ENCODE peak calls at places on chromosomes 3 and 15, in ten cellular contexts. One of them, this sample, is unnamed.

GRCh38 chr3:124620600-124621063 is 109.6 kb upstream of the UMPS start:
- DNase-seq in right atrium auricular region: no peak
- DNase-seq in IMR-90: peak; percentile 26
- DNase-seq in fibroblast of lung: peak; percentile 29
- DNase-seq in naive thymus-derived CD4-positive, alpha-beta T cell: no peak
- DNase-seq in HepG2: peak; percentile 96
- DNase-seq in heart right ventricle: peak; percentile 40
- DNase-seq in HCT116: no peak
- DNase-seq in GM23338: no peak
- DNase-seq in heart left ventricle: peak; percentile 35
- DNase-seq in this sample: no peak

GRCh38 chr3:125240496-125240895 is 27.9 kb upstream of the SLC12A8 start:
- DNase-seq in heart left ventricle: no peak
- DNase-seq in HCT116: no peak
- DNase-seq in fibroblast of lung: peak; percentile 52
- DNase-seq in naive thymus-derived CD4-positive, alpha-beta T cell: no peak
- DNase-seq in heart right ventricle: no peak
- DNase-seq in IMR-90: peak; percentile 35
- DNase-seq in GM23338: no peak
- DNase-seq in HepG2: no peak
- DNase-seq in right atrium auricular region: no peak
- DNase-seq in this sample: no peak

GRCh38 chr3:119675188-119675874 is 1.9 kb downstream of the COX17 start:
- DNase-seq in IMR-90: no peak
- DNase-seq in HCT116: no peak
- DNase-seq in fibroblast of lung: no peak
- DNase-seq in HepG2: no peak
- DNase-seq in right atrium auricular region: no peak
- DNase-seq in heart right ventricle: no peak
- DNase-seq in heart left ventricle: no peak
- DNase-seq in naive thymus-derived CD4-positive, alpha-beta T cell: no peak
- DNase-seq in GM23338: no peak
- DNase-seq in this sample: no peak

GRCh38 chr15:83612226-83612625 is 41.7 kb upstream of the ADAMTSL3 start:
- DNase-seq in heart left ventricle: peak; percentile 28
- DNase-seq in HepG2: no peak
- DNase-seq in IMR-90: no peak
- DNase-seq in fibroblast of lung: no peak
- DNase-seq in naive thymus-derived CD4-positive, alpha-beta T cell: no peak
- DNase-seq in HCT116: no peak
- DNase-seq in right atrium auricular region: no peak
- DNase-seq in heart right ventricle: no peak
- DNase-seq in GM23338: no peak
- DNase-seq in this sample: no peak

GRCh38 chr3:182729903-182730674 is 63.2 kb upstream of the ATP11B start:
- DNase-seq in heart right ventricle: no peak
- DNase-seq in heart left ventricle: no peak
- DNase-seq in IMR-90: no peak
- DNase-seq in HCT116: no peak
- DNase-seq in fibroblast of lung: no peak
- DNase-seq in HepG2: no peak
- DNase-seq in right atrium auricular region: no peak
- DNase-seq in GM23338: no peak
- DNase-seq in naive thymus-derived CD4-positive, alpha-beta T cell: no peak
- DNase-seq in this sample: no peak

GRCh38 chr3:116579843-116580242 is 129.7 kb upstream of the TUSC7 start:
- DNase-seq in IMR-90: peak; percentile 20
- DNase-seq in fibroblast of lung: peak; percentile 10
- DNase-seq in GM23338: peak; percentile 45
- DNase-seq in HCT116: no peak
- DNase-seq in heart right ventricle: no peak
- DNase-seq in HepG2: peak; percentile 1
- DNase-seq in naive thymus-derived CD4-positive, alpha-beta T cell: no peak
- DNase-seq in right atrium auricular region: no peak
- DNase-seq in heart left ventricle: no peak
- DNase-seq in this sample: no peak

GRCh38 chr15:67303490-67304363 is 49.1 kb downstream of the IQCH start:
- DNase-seq in heart right ventricle: peak; percentile 6
- DNase-seq in IMR-90: peak; percentile 55
- DNase-seq in right atrium auricular region: no peak
- DNase-seq in heart left ventricle: no peak
- DNase-seq in fibroblast of lung: peak; percentile 32
- DNase-seq in naive thymus-derived CD4-positive, alpha-beta T cell: peak; percentile 38
- DNase-seq in HCT116: peak; percentile 42
- DNase-seq in GM23338: peak; percentile 86
- DNase-seq in HepG2: peak; percentile 49
- DNase-seq in this sample: no peak

GRCh38 chr3:102460579-102460978 is 25.8 kb downstream of the ZPLD1 start:
- DNase-seq in GM23338: no peak
- DNase-seq in HepG2: no peak
- DNase-seq in fibroblast of lung: peak; percentile 9
- DNase-seq in HCT116: no peak
- DNase-seq in heart right ventricle: no peak
- DNase-seq in right atrium auricular region: no peak
- DNase-seq in heart left ventricle: no peak
- DNase-seq in IMR-90: peak; percentile 3
- DNase-seq in naive thymus-derived CD4-positive, alpha-beta T cell: no peak
- DNase-seq in this sample: no peak

GRCh38 chr15:89215627-89216026 is 5.8 kb downstream of the RLBP1 start:
- DNase-seq in IMR-90: no peak
- DNase-seq in naive thymus-derived CD4-positive, alpha-beta T cell: no peak
- DNase-seq in fibroblast of lung: no peak
- DNase-seq in GM23338: no peak
- DNase-seq in HepG2: no peak
- DNase-seq in heart left ventricle: no peak
- DNase-seq in heart right ventricle: no peak
- DNase-seq in HCT116: no peak
- DNase-seq in right atrium auricular region: no peak
- DNase-seq in this sample: no peak

GRCh38 chr3:190504354-190505125 is 9.3 kb upstream of the IL1RAP start:
- DNase-seq in GM23338: peak; percentile 39
- DNase-seq in IMR-90: peak; percentile 27
- DNase-seq in HepG2: peak; percentile 27
- DNase-seq in fibroblast of lung: peak; percentile 50
- DNase-seq in heart right ventricle: no peak
- DNase-seq in right atrium auricular region: no peak
- DNase-seq in HCT116: no peak
- DNase-seq in naive thymus-derived CD4-positive, alpha-beta T cell: no peak
- DNase-seq in heart left ventricle: no peak
- DNase-seq in this sample: no peak

GRCh38 chr3:62184559-62184958 is 188.8 kb downstream of the FEZF2 start:
- DNase-seq in naive thymus-derived CD4-positive, alpha-beta T cell: no peak
- DNase-seq in fibroblast of lung: no peak
- DNase-seq in GM23338: peak; percentile 35
- DNase-seq in HepG2: peak; percentile 61
- DNase-seq in HCT116: no peak
- DNase-seq in IMR-90: no peak
- DNase-seq in right atrium auricular region: no peak
- DNase-seq in heart left ventricle: peak; percentile 35
- DNase-seq in heart right ventricle: no peak
- DNase-seq in this sample: no peak

GRCh38 chr3:55364426-55364825 is 122.7 kb downstream of the WNT5A start:
- DNase-seq in fibroblast of lung: peak; percentile 83
- DNase-seq in naive thymus-derived CD4-positive, alpha-beta T cell: no peak
- DNase-seq in heart left ventricle: no peak
- DNase-seq in HepG2: no peak
- DNase-seq in heart right ventricle: no peak
- DNase-seq in HCT116: no peak
- DNase-seq in IMR-90: no peak
- DNase-seq in right atrium auricular region: no peak
- DNase-seq in GM23338: no peak
- DNase-seq in this sample: no peak

GRCh38 chr15:47570451-47570850 is 146.9 kb upstream of the SEMA6D start:
- DNase-seq in heart right ventricle: no peak
- DNase-seq in GM23338: no peak
- DNase-seq in HepG2: no peak
- DNase-seq in heart left ventricle: no peak
- DNase-seq in fibroblast of lung: no peak
- DNase-seq in naive thymus-derived CD4-positive, alpha-beta T cell: no peak
- DNase-seq in HCT116: no peak
- DNase-seq in right atrium auricular region: no peak
- DNase-seq in IMR-90: no peak
- DNase-seq in this sample: no peak
- H3K27ac ChIP-seq in heart right ventricle: no peak overlapping the region
- H3K27ac ChIP-seq in GM23338: no peak overlapping the region
- H3K27ac ChIP-seq in HepG2: no peak overlapping the region
- H3K27ac ChIP-seq in heart left ventricle: no peak overlapping the region
- H3K27ac ChIP-seq in fibroblast of lung: no peak overlapping the region
- H3K27ac ChIP-seq in naive thymus-derived CD4-positive, alpha-beta T cell: no peak overlapping the region
- H3K27ac ChIP-seq in HCT116: no peak overlapping the region
- H3K27ac ChIP-seq in right atrium auricular region: no peak overlapping the region
- H3K27ac ChIP-seq in IMR-90: no peak overlapping the region
- H3K27ac ChIP-seq in this sample: no peak overlapping the region

GRCh38 chr3:184563569-184563925 is 2.0 kb downstream of the EPHB3 start:
- DNase-seq in HCT116: no peak
- DNase-seq in heart left ventricle: no peak
- DNase-seq in IMR-90: no peak
- DNase-seq in heart right ventricle: no peak
- DNase-seq in HepG2: no peak
- DNase-seq in GM23338: no peak
- DNase-seq in right atrium auricular region: no peak
- DNase-seq in naive thymus-derived CD4-positive, alpha-beta T cell: no peak
- DNase-seq in fibroblast of lung: no peak
- DNase-seq in this sample: no peak

GRCh38 chr3:184562146-184562861 is 719 bp downstream of the EPHB3 start:
- DNase-seq in IMR-90: no peak
- DNase-seq in heart left ventricle: no peak
- DNase-seq in HCT116: no peak
- DNase-seq in heart right ventricle: no peak
- DNase-seq in right atrium auricular region: no peak
- DNase-seq in HepG2: no peak
- DNase-seq in naive thymus-derived CD4-positive, alpha-beta T cell: no peak
- DNase-seq in GM23338: no peak
- DNase-seq in fibroblast of lung: no peak
- DNase-seq in this sample: no peak

GRCh38 chr3:184563941-184564684 is 2.5 kb downstream of the EPHB3 start:
- DNase-seq in naive thymus-derived CD4-positive, alpha-beta T cell: no peak
- DNase-seq in HepG2: no peak
- DNase-seq in heart right ventricle: no peak
- DNase-seq in heart left ventricle: no peak
- DNase-seq in GM23338: no peak
- DNase-seq in IMR-90: no peak
- DNase-seq in HCT116: no peak
- DNase-seq in fibroblast of lung: no peak
- DNase-seq in right atrium auricular region: no peak
- DNase-seq in this sample: no peak

GRCh38 chr3:184561329-184562145 is at the start of gene EPHB3:
- DNase-seq in right atrium auricular region: peak; percentile 99
- DNase-seq in HCT116: peak; percentile 98
- DNase-seq in IMR-90: peak; percentile 99
- DNase-seq in fibroblast of lung: peak; percentile 98
- DNase-seq in GM23338: peak; percentile 100
- DNase-seq in heart left ventricle: peak; percentile 100
- DNase-seq in heart right ventricle: peak; percentile 98
- DNase-seq in naive thymus-derived CD4-positive, alpha-beta T cell: peak; percentile 81
- DNase-seq in HepG2: peak; percentile 92
- DNase-seq in this sample: peak; percentile 71

GRCh38 chr3:184562875-184563568 is 1.4 kb downstream of the EPHB3 start:
- DNase-seq in right atrium auricular region: no peak
- DNase-seq in GM23338: no peak
- DNase-seq in HepG2: no peak
- DNase-seq in heart left ventricle: peak; percentile 50
- DNase-seq in fibroblast of lung: peak; percentile 36
- DNase-seq in naive thymus-derived CD4-positive, alpha-beta T cell: no peak
- DNase-seq in HCT116: no peak
- DNase-seq in heart right ventricle: no peak
- DNase-seq in IMR-90: peak; percentile 22
- DNase-seq in this sample: no peak
- H3K4me1 ChIP-seq in right atrium auricular region: no peaks in the 10 kb centered on the region
- H3K4me1 ChIP-seq in GM23338: peaks cover 57% of the 10 kb centered on the region
- H3K4me1 ChIP-seq in HepG2: peaks cover 27% of the 10 kb centered on the region
- H3K4me1 ChIP-seq in heart left ventricle: peaks cover 8% of the 10 kb centered on the region
- H3K4me1 ChIP-seq in fibroblast of lung: peaks cover 27% of the 10 kb centered on the region
- H3K4me1 ChIP-seq in naive thymus-derived CD4-positive, alpha-beta T cell: peaks cover 32% of the 10 kb centered on the region
- H3K4me1 ChIP-seq in HCT116: peaks cover 29% of the 10 kb centered on the region
- H3K4me1 ChIP-seq in heart right ventricle: peaks cover 51% of the 10 kb centered on the region
- H3K4me1 ChIP-seq in IMR-90: peaks cover 37% of the 10 kb centered on the region
- H3K4me1 ChIP-seq in this sample: peaks cover 20% of the 10 kb centered on the region

GRCh38 chr3:63992461-63993209 is 30.7 kb downstream of the PSMD6 start:
- DNase-seq in heart left ventricle: no peak
- DNase-seq in fibroblast of lung: no peak
- DNase-seq in GM23338: no peak
- DNase-seq in heart right ventricle: no peak
- DNase-seq in IMR-90: no peak
- DNase-seq in HepG2: no peak
- DNase-seq in right atrium auricular region: no peak
- DNase-seq in HCT116: no peak
- DNase-seq in naive thymus-derived CD4-positive, alpha-beta T cell: no peak
- DNase-seq in this sample: no peak
- H3K36me3 ChIP-seq in heart left ventricle: peaks cover 24% of the 10 kb centered on the region
- H3K36me3 ChIP-seq in fibroblast of lung: peaks cover 11% of the 10 kb centered on the region
- H3K36me3 ChIP-seq in GM23338: peaks cover 11% of the 10 kb centered on the region
- H3K36me3 ChIP-seq in heart right ventricle: no peaks in the 10 kb centered on the region
- H3K36me3 ChIP-seq in IMR-90: peaks cover 44% of the 10 kb centered on the region
- H3K36me3 ChIP-seq in HepG2: peaks cover 77% of the 10 kb centered on the region
- H3K36me3 ChIP-seq in right atrium auricular region: peaks cover 82% of the 10 kb centered on the region
- H3K36me3 ChIP-seq in HCT116: peaks cover 23% of the 10 kb centered on the region
- H3K36me3 ChIP-seq in naive thymus-derived CD4-positive, alpha-beta T cell: peaks cover 90% of the 10 kb centered on the region
- H3K36me3 ChIP-seq in this sample: peaks cover 99% of the 10 kb centered on the region

DNA sequence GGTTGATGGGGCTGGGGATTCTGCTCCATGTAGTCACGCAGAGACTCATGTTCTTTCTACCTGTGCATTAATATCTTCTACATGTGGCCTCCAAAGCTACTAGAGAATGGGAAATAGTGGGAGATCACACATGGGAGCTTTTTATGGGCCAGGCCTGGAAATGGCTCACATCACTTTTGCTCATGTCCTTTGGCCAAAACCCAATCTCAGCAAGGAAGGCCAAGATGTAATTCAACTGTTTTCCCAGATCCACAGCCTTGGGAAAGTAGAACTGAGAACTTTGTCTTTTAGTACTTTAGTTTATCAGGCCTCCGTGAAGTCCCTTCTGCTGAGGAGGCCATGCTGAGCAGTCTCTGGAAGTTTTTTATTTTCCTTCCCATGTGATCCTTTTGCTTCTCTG is 73.2 kb upstream of the SLC4A7 start:
- DNase-seq in right atrium auricular region: no peak
- DNase-seq in naive thymus-derived CD4-positive, alpha-beta T cell: no peak
- DNase-seq in GM23338: no peak
- DNase-seq in HCT116: no peak
- DNase-seq in fibroblast of lung: no peak
- DNase-seq in IMR-90: no peak
- DNase-seq in heart right ventricle: no peak
- DNase-seq in heart left ventricle: no peak
- DNase-seq in HepG2: no peak
- DNase-seq in this sample: no peak
- H3K27ac ChIP-seq in right atrium auricular region: peak overlapping the region; percentile 68
- H3K27ac ChIP-seq in naive thymus-derived CD4-positive, alpha-beta T cell: no peak overlapping the region
- H3K27ac ChIP-seq in GM23338: no peak overlapping the region
- H3K27ac ChIP-seq in HCT116: no peak overlapping the region
- H3K27ac ChIP-seq in fibroblast of lung: peak overlapping the region; percentile 15
- H3K27ac ChIP-seq in IMR-90: peak overlapping the region; percentile 7
- H3K27ac ChIP-seq in heart right ventricle: peak overlapping the region; percentile 71
- H3K27ac ChIP-seq in heart left ventricle: peak overlapping the region; percentile 41
- H3K27ac ChIP-seq in HepG2: no peak overlapping the region
- H3K27ac ChIP-seq in this sample: no peak overlapping the region

GRCh38 chr15:72202302-72202701 is 4.7 kb upstream of the GRAMD2A start:
- DNase-seq in HCT116: no peak
- DNase-seq in heart right ventricle: no peak
- DNase-seq in naive thymus-derived CD4-positive, alpha-beta T cell: no peak
- DNase-seq in GM23338: no peak
- DNase-seq in right atrium auricular region: no peak
- DNase-seq in fibroblast of lung: no peak
- DNase-seq in HepG2: no peak
- DNase-seq in IMR-90: no peak
- DNase-seq in heart left ventricle: no peak
- DNase-seq in this sample: no peak
- H3K4me1 ChIP-seq in HCT116: no peaks in the 10 kb centered on the region
- H3K4me1 ChIP-seq in heart right ventricle: peaks cover 63% of the 10 kb centered on the region
- H3K4me1 ChIP-seq in naive thymus-derived CD4-positive, alpha-beta T cell: no peaks in the 10 kb centered on the region
- H3K4me1 ChIP-seq in GM23338: peaks cover 9% of the 10 kb centered on the region
- H3K4me1 ChIP-seq in right atrium auricular region: no peaks in the 10 kb centered on the region
- H3K4me1 ChIP-seq in fibroblast of lung: peaks cover 8% of the 10 kb centered on the region
- H3K4me1 ChIP-seq in HepG2: peaks cover 16% of the 10 kb centered on the region
- H3K4me1 ChIP-seq in IMR-90: peaks cover 2% of the 10 kb centered on the region
- H3K4me1 ChIP-seq in heart left ventricle: peaks cover 34% of the 10 kb centered on the region
- H3K4me1 ChIP-seq in this sample: no peaks in the 10 kb centered on the region

This sample was measured in effector memory CD4-positive, alpha-beta T cell.